ENCODE peak calls at places on chromosomes 11 and 22, in seven cellular contexts. N is A673; H is neural progenitor cell; I is CD8-positive, alpha-beta T cell; J is PC-9; C is cardiac muscle cell; T is right lobe of liver. Q is an unnamed sample. For H3K9me3, the result is how much of the 10 kb centered on the place peaks cover.

GRCh38 chr11:41309111-41309522 is 150.3 kb downstream of the LRRC4C start:
- DNase-seq in I (no peak), J (no peak), H (no peak), T (no peak), C (no peak), N (no peak), Q (no peak)

GRCh38 chr22:32854351-32854804 is 52.9 kb downstream of the TIMP3 start:
- DNase-seq in C (no peak), J (no peak), I (no peak), N (no peak), H (no peak), T (no peak), Q (no peak)

GRCh38 chr11:86511086-86511551 is 136.4 kb downstream of the CCDC81 start:
- DNase-seq in H (no peak), T (no peak), I (no peak), C (peak), N (no peak), J (no peak), Q (no peak)

GRCh38 chr11:44758996-44759395 is 32.2 kb downstream of the TSPAN18 start:
- DNase-seq in C (no peak), H (no peak), T (no peak), N (no peak), J (no peak), I (no peak), Q (no peak)

GRCh38 chr11:70205766-70206165 is 2.7 kb downstream of the FADD start:
- DNase-seq in I (no peak), C (no peak), H (no peak), T (no peak), N (no peak), J (no peak), Q (no peak)

GRCh38 chr22:24430431-24431308 is 3.3 kb downstream of the ADORA2A start:
- DNase-seq in C (no peak), J (no peak), N (no peak), T (peak), H (no peak), I (no peak), Q (peak)

GRCh38 chr11:68447015-68447801 is 13.3 kb upstream of the PPP6R3 start:
- DNase-seq in J (peak), N (peak), H (peak), C (peak), T (peak), I (peak), Q (peak)

GRCh38 chr11:44315947-44316387 is 6.0 kb upstream of the ALX4 start:
- DNase-seq in J (no peak), I (peak), H (peak), T (no peak), N (peak), C (peak), Q (no peak)

GRCh38 chr11:45652781-45653180 is 12.6 kb downstream of the CHST1 start:
- DNase-seq in I (no peak), J (no peak), T (no peak), H (peak), C (peak), N (no peak), Q (no peak)

GRCh38 chr11:120539681-120540369 is 28.3 kb downstream of the GRIK4 start:
- DNase-seq in C (peak), N (no peak), J (peak), I (no peak), H (no peak), T (no peak), Q (no peak)

GRCh38 chr22:42270178-42270511 is 308 bp downstream of the TCF20 start:
- DNase-seq in H (no peak), N (no peak), C (no peak), J (no peak), T (peak), I (no peak), Q (peak)

GRCh38 chr11:120197977-120198376 is 12.9 kb upstream of the OAF start:
- DNase-seq in J (no peak), N (no peak), C (no peak), I (no peak), T (no peak), H (peak), Q (no peak)

GRCh38 chr11:75400110-75400865 is 970 bp downstream of the RPS3 start:
- DNase-seq in H (no peak), C (peak), J (peak), N (peak), I (no peak), T (no peak), Q (no peak)

GRCh38 chr22:38181453-38182200 is at the start of gene PLA2G6:
- DNase-seq in C (peak), I (peak), H (peak), N (peak), J (peak), T (peak), Q (peak)

GRCh38 chr22:38184788-38185187 is 3.2 kb upstream of the PLA2G6 start:
- DNase-seq in H (peak), J (no peak), N (no peak), C (no peak), I (no peak), T (no peak), Q (no peak)

GRCh38 chr22:38177926-38178604 is 3.6 kb downstream of the PLA2G6 start:
- DNase-seq in T (no peak), C (peak), I (no peak), N (peak), H (peak), J (peak), Q (no peak)

GRCh38 chr22:38177044-38177443 is 4.6 kb downstream of the PLA2G6 start:
- DNase-seq in C (no peak), T (no peak), N (no peak), H (no peak), I (peak), J (no peak), Q (no peak)

GRCh38 chr22:38180841-38181452 is 683 bp downstream of the PLA2G6 start:
- DNase-seq in N (no peak), C (no peak), T (peak), H (no peak), I (peak), J (peak), Q (peak)
- TF ChIP-seq CTCF in N (no peak), C (no peak), T (no peak), H (no peak), I (no peak), J (no peak), Q (no peak)

DNA sequence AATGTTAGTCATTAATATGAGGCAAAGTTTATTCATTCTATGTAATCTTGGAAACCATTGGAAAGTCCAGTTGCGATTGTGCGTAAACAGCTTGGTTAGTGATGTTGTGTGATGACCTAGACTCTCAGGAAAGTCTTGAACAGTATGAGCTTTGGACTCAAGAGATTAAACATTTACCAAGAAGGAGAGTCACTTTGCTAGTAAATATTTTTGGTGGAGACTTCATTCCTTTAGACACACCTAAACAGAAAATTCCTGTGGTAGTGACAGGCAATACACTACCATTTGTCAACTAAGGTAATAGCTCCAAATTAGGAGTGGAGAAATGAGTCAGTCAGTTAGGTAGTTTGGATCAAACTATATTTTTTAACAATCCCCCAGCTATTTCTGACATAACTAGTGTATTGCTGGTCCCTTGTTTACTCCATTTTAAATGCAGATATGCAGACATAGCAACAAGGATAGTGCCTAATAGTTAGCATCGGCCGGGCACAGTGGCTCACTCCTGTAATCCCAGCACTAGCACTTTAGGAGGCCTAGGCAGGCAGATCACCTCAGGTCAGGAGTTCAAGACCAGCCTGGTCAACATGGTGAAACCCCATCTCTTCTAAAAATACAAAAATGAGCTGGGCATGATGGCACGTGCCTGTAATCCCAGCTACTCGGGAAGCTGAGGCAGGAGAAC is 89.3 kb downstream of the ARHGAP42 start:
- DNase-seq in H (no peak), T (no peak), C (peak), J (peak), N (no peak), I (no peak), Q (no peak)
- H3K9me3 ChIP-seq in H (under half), T (under half), C (under half), J (under half), N (under half), I (under half), Q (under half)

GRCh38 chr22:20750461-20751184 is 23.3 kb upstream of the SERPIND1 start:
- DNase-seq in N (peak), J (no peak), C (peak), I (no peak), H (no peak), T (peak), Q (peak)

GRCh38 chr22:20752104-20752741 is 21.7 kb upstream of the SERPIND1 start:
- DNase-seq in H (no peak), J (no peak), N (no peak), I (no peak), T (no peak), C (no peak), Q (no peak)

GRCh38 chr22:20752873-20753272 is 21.0 kb upstream of the SERPIND1 start:
- DNase-seq in H (no peak), N (no peak), T (no peak), J (no peak), I (no peak), C (no peak), Q (no peak)

GRCh38 chr22:20749453-20749852 is 24.5 kb upstream of the SERPIND1 start:
- DNase-seq in I (no peak), J (no peak), C (no peak), N (no peak), T (no peak), H (no peak), Q (no peak)

GRCh38 chr22:20751185-20751851 is 22.6 kb upstream of the SERPIND1 start:
- DNase-seq in N (no peak), C (peak), I (no peak), H (peak), J (no peak), T (no peak), Q (no peak)
- TF ChIP-seq CTCF in N (no peak), C (peak), I (no peak), H (peak), J (no peak), T (peak), Q (no peak)

GRCh38 chr22:49460662-49461371 is 366.9 kb downstream of the BRD1 start:
- DNase-seq in N (peak), I (no peak), C (no peak), H (no peak), T (no peak), J (no peak), Q (no peak)

GRCh38 chr22:49462795-49463194 is 364.9 kb downstream of the BRD1 start:
- DNase-seq in J (no peak), T (no peak), H (no peak), C (no peak), I (no peak), N (peak), Q (no peak)

GRCh38 chr22:49461674-49462073 is 366.0 kb downstream of the BRD1 start:
- DNase-seq in T (no peak), J (no peak), C (no peak), I (no peak), H (no peak), N (no peak), Q (no peak)

GRCh38 chr22:49464024-49464423 is 363.6 kb downstream of the BRD1 start:
- DNase-seq in J (no peak), I (no peak), C (no peak), H (no peak), T (no peak), N (no peak), Q (no peak)

DNA sequence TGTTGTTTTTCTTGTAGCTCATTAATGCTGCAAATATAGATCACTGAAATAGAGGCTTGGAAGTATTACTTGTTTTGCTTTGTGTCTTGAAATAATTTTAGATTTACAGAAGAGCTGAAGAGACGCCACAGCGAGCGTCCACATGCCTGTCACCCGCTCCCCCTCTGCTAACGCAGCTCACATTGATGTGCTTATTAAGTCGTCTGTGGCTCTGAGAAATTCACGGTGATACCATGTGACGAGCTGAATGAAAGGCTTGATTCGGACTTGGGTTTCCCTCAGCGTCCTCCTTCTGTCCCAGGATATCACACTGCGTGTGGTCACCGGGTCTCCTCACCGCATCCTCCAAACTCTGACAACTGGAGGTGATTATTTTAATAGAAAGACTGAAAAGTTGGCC is 365.4 kb downstream of the BRD1 start:
- DNase-seq in T (no peak), H (no peak), C (no peak), N (no peak), J (no peak), I (no peak), Q (no peak)
- H3K9me3 ChIP-seq in T (under half), H (under half), C (under half), N (under half), J (under half), I (under half), Q (under half)

GRCh38 chr22:19799322-19800190 is 39.0 kb downstream of the TBX1 start:
- DNase-seq in T (peak), J (no peak), H (no peak), N (peak), C (peak), I (no peak), Q (no peak)
- TF ChIP-seq CTCF in T (no peak), J (no peak), H (no peak), N (peak), C (peak), I (no peak), Q (no peak)

GRCh38 chr11:14347991-14348390 is 11.0 kb downstream of the RRAS2 start:
- DNase-seq in J (no peak), I (no peak), T (no peak), H (no peak), C (no peak), N (peak), Q (no peak)
- H3K9me3 ChIP-seq in J (under half), I (under half), T (under half), H (under half), C (under half), N (under half), Q (under half)

GRCh38 chr11:55701429-55701828 is 39.4 kb downstream of the OR4C6 start:
- DNase-seq in C (no peak), T (no peak), J (no peak), I (no peak), N (no peak), H (no peak), Q (no peak)

DNA sequence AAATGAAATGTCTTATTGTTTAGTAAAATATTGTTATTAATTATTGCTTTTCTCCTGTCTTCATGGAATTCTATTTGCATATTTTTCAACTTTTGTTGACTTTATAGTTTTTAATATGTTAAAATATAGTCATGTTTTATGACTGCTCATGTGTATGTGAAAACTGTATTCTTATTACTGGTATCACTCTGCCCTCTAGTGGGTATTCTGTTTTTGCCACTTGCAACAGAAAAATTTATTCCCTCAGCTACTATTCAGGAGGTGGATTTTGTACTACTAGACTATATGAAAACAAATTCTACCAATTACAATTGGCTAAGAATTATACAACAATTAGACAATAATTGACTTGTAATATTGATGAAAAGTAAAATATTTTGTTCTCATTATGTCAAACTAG is 45.0 kb downstream of the OR4C6 start:
- DNase-seq in N (peak), C (peak), I (no peak), T (no peak), J (no peak), H (peak), Q (no peak)
- TF ChIP-seq CTCF in N (peak), C (peak), I (no peak), T (peak), J (peak), H (peak), Q (peak)

DNA sequence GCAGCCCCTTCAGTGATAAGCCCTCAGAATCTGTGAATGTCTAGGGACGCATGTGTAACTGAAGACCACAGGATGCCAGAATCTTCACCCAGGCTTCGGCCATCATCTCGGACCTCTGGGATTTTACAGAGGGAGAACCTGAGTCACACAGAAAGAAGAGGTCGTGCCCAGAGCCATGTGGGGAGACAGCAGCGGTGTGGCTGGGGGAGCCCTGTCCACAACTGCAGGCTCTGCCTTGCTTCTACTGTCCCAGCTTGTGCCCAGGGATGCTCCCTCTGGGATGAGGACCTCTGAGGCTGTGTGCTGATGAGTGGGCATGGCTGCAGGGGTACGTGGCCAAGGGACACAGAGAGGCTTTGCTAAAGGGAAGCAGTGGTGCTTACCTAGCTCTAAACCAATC is 582.0 kb downstream of the TBC1D22A start:
- DNase-seq in C (no peak), I (no peak), H (no peak), T (no peak), J (no peak), N (no peak), Q (no peak)
- H3K9me3 ChIP-seq in C (under half), I (under half), H (under half), T (under half), J (under half), N (under half), Q (under half)